ENCODE peak calls at places on chromosomes 4 and X, in nine cellular contexts. B, N, X, K, R, A, J, W and T are unnamed samples.

GRCh38 chr4:187603093-187603395 is 392.5 kb upstream of the ZFP42 start:
- DNase-seq in N (no peak), A (no peak), J (no peak), K (no peak), X (peak), W (peak), B (no peak), R (no peak), T (no peak)

GRCh38 chr4:70739496-70740337 is 18.0 kb downstream of the RUFY3 start:
- DNase-seq in B (no peak), W (peak), N (no peak), A (peak), K (no peak), R (no peak), J (no peak), X (no peak), T (no peak)

GRCh38 chrX:12709047-12709446 is 82.2 kb upstream of the PRPS2 start:
- DNase-seq in R (no peak), J (no peak), A (no peak), W (no peak), N (no peak), X (no peak), B (no peak), K (no peak), T (no peak)

GRCh38 chr4:148143174-148143573 is 299.0 kb downstream of the NR3C2 start:
- DNase-seq in W (no peak), A (no peak), N (no peak), J (no peak), B (no peak), K (no peak), X (no peak), R (no peak), T (no peak)

GRCh38 chrX:114582698-114583395 is 1.0 kb upstream of the HTR2C start:
- DNase-seq in W (no peak), B (no peak), X (no peak), A (no peak), R (no peak), K (no peak), J (no peak), N (no peak), T (no peak)

GRCh38 chr4:26791346-26791745 is 69.3 kb upstream of the STIM2 start:
- DNase-seq in K (no peak), W (no peak), N (no peak), B (no peak), J (no peak), A (no peak), R (no peak), X (no peak), T (no peak)

GRCh38 chr4:143768007-143768591 is 67.6 kb upstream of the FREM3 start:
- DNase-seq in X (peak), B (no peak), N (no peak), A (no peak), W (no peak), K (no peak), R (no peak), J (no peak), T (no peak)

GRCh38 chr4:6197433-6198174 is 2.7 kb downstream of the JAKMIP1 start:
- DNase-seq in N (no peak), K (peak), J (no peak), A (no peak), R (no peak), X (no peak), W (no peak), B (peak), T (no peak)

GRCh38 chr4:148651991-148652390 is 209.8 kb upstream of the NR3C2 start:
- DNase-seq in R (no peak), B (no peak), N (no peak), A (no peak), J (no peak), W (no peak), K (peak), X (peak), T (no peak)

GRCh38 chr4:175971393-175972179 is 94.1 kb upstream of the WDR17 start:
- DNase-seq in K (no peak), X (no peak), W (no peak), A (no peak), N (no peak), J (peak), R (no peak), B (no peak), T (no peak)

GRCh38 chr4:100106982-100107381 is 83.3 kb downstream of the DDIT4L start:
- DNase-seq in A (peak), K (no peak), X (peak), B (no peak), W (no peak), J (no peak), N (peak), R (no peak), T (no peak)

GRCh38 chr4:67712650-67713530 is 11.9 kb upstream of the UBA6 start:
- DNase-seq in X (no peak), W (no peak), R (no peak), N (no peak), A (no peak), K (no peak), J (no peak), B (no peak), T (no peak)

GRCh38 chr4:115054836-115055235 is 58.6 kb downstream of the NDST4 start:
- DNase-seq in W (no peak), B (no peak), N (no peak), K (peak), X (no peak), R (no peak), J (no peak), A (peak), T (no peak)

GRCh38 chrX:25442501-25442900 is 426.7 kb upstream of the ARX start:
- DNase-seq in J (no peak), W (no peak), X (no peak), N (no peak), R (no peak), B (no peak), A (peak), K (peak), T (peak)

GRCh38 chr4:173243321-173243720 is 74.7 kb downstream of the GALNT7 start:
- DNase-seq in W (peak), J (no peak), B (no peak), R (no peak), X (peak), K (no peak), N (no peak), A (no peak), T (no peak)

GRCh38 chrX:69362889-69363288 is 141.2 kb upstream of the NALF2 start:
- DNase-seq in R (no peak), B (peak), W (no peak), X (no peak), J (no peak), K (peak), N (no peak), A (no peak), T (no peak)

GRCh38 chr4:187071896-187072295 is 348.2 kb upstream of the FAT1 start:
- DNase-seq in X (no peak), B (no peak), R (no peak), K (no peak), W (no peak), A (no peak), N (no peak), J (no peak), T (no peak)

GRCh38 chr4:6126971-6127745 is 73.2 kb downstream of the JAKMIP1 start:
- DNase-seq in W (no peak), N (no peak), R (no peak), B (no peak), K (no peak), J (no peak), X (no peak), A (no peak), T (no peak)

GRCh38 chr4:157128395-157128794 is 52.4 kb downstream of the GLRB start:
- DNase-seq in A (no peak), K (peak), X (peak), N (no peak), W (peak), R (no peak), J (peak), B (no peak), T (no peak)

GRCh38 chrX:19870710-19871490 is 16.5 kb downstream of the SH3KBP1 start:
- DNase-seq in N (no peak), R (no peak), K (no peak), J (no peak), A (no peak), W (no peak), B (no peak), X (no peak), T (no peak)

GRCh38 chrX:15334561-15334960 is 762 bp downstream of the PIGA start:
- DNase-seq in N (peak), R (no peak), A (no peak), W (peak), B (no peak), J (no peak), K (no peak), X (peak), T (no peak)

GRCh38 chrX:46325312-46325877 is 219.8 kb downstream of the ZNF674 start:
- DNase-seq in B (no peak), W (peak), R (no peak), N (no peak), A (no peak), J (no peak), X (peak), K (no peak), T (no peak)

GRCh38 chrX:23870041-23870440 is 37.7 kb downstream of the APOO start:
- DNase-seq in J (no peak), W (no peak), X (no peak), A (no peak), K (no peak), N (no peak), R (no peak), B (no peak), T (no peak)

GRCh38 chr4:164800786-164801185 is 46.9 kb downstream of the SMIM31 start:
- DNase-seq in K (no peak), W (no peak), B (no peak), R (no peak), N (no peak), X (no peak), J (no peak), A (no peak), T (no peak)

GRCh38 chr4:125045311-125045710 is 269.4 kb upstream of the FAT4 start:
- DNase-seq in A (no peak), J (no peak), K (no peak), N (no peak), X (no peak), B (no peak), R (no peak), W (no peak), T (no peak)

GRCh38 chr4:187366530-187367279 is 628.9 kb upstream of the ZFP42 start:
- DNase-seq in X (no peak), K (no peak), B (no peak), R (no peak), W (no peak), A (no peak), J (no peak), N (no peak), T (no peak)

GRCh38 chrX:9352683-9353430 is 112.0 kb upstream of the TBL1X start:
- DNase-seq in A (peak), X (peak), N (no peak), K (no peak), R (peak), B (no peak), J (no peak), W (peak), T (no peak)

GRCh38 chr4:15690020-15690809 is 8.6 kb downstream of the FAM200B start:
- DNase-seq in X (peak), R (no peak), B (no peak), K (no peak), W (peak), J (no peak), A (peak), N (no peak), T (no peak)

GRCh38 chrX:68599256-68600152 is 48.0 kb upstream of the STARD8 start:
- DNase-seq in N (no peak), X (peak), R (no peak), K (no peak), W (peak), A (peak), B (no peak), J (no peak), T (no peak)

GRCh38 chr4:19577121-19577520 is 674.6 kb upstream of the SLIT2 start:
- DNase-seq in W (no peak), J (no peak), X (no peak), B (no peak), R (no peak), K (no peak), A (no peak), N (no peak), T (no peak)

GRCh38 chr4:34181311-34181808 is 2063.0 kb downstream of the ARAP2 start:
- DNase-seq in B (no peak), K (no peak), W (peak), A (no peak), R (no peak), X (peak), J (no peak), N (no peak), T (no peak)

GRCh38 chr4:5355846-5356245 is 304.6 kb downstream of the STK32B start:
- DNase-seq in R (no peak), J (no peak), K (no peak), X (no peak), B (no peak), A (no peak), W (no peak), N (no peak), T (no peak)

GRCh38 chr4:182649698-182650477 is 267.3 kb downstream of the DCTD start:
- DNase-seq in N (no peak), X (peak), W (no peak), A (no peak), B (no peak), J (no peak), R (no peak), K (no peak), T (no peak)

GRCh38 chr4:100738388-100739165 is 220.8 kb upstream of the EMCN start:
- DNase-seq in W (peak), J (no peak), A (peak), K (no peak), R (no peak), B (no peak), X (peak), N (no peak), T (no peak)

GRCh38 chr4:153127773-153128494 is 76.3 kb upstream of the TRIM2 start:
- DNase-seq in K (peak), R (peak), X (peak), J (peak), A (peak), W (peak), N (peak), B (peak), T (peak)

GRCh38 chr4:154332681-154333421 is 158.7 kb downstream of the DCHS2 start:
- DNase-seq in X (no peak), B (peak), A (no peak), N (peak), K (peak), J (peak), R (peak), W (peak), T (peak)